ENCODE peak calls at places on chromosomes 5 and 9, in eight cellular contexts. F, D, Z, Y, G, K, V and S are unnamed samples.

GRCh38 chr5:178291161-178291561 is 58.6 kb upstream of the PHYKPL start:
- DNase-seq in V (no peak), G (no peak), D (no peak), Y (no peak), K (no peak), F (no peak), Z (no peak), S (no peak)

GRCh38 chr9:104836235-104836634 is 72.3 kb downstream of the NIPSNAP3B start:
- DNase-seq in K (no peak), Y (no peak), D (no peak), F (no peak), V (no peak), Z (no peak), G (peak), S (no peak)

GRCh38 chr9:16710888-16711287 is 159.6 kb downstream of the BNC2 start:
- DNase-seq in K (no peak), V (no peak), Z (no peak), G (no peak), F (no peak), Y (no peak), D (no peak), S (no peak)

GRCh38 chr9:114431003-114431402 is 43.2 kb upstream of the AKNA start:
- DNase-seq in Y (no peak), G (no peak), V (no peak), Z (no peak), D (no peak), F (no peak), K (no peak), S (no peak)

GRCh38 chr5:160045004-160045403 is 36.1 kb downstream of the TTC1 start:
- DNase-seq in Z (no peak), Y (no peak), G (no peak), F (no peak), K (peak), V (peak), D (no peak), S (no peak)

GRCh38 chr9:91376239-91376638 is 14.5 kb upstream of the AUH start:
- DNase-seq in Z (no peak), K (peak), Y (no peak), F (no peak), V (peak), G (no peak), D (no peak), S (no peak)

GRCh38 chr5:13976867-13977479 is 32.5 kb upstream of the DNAH5 start:
- DNase-seq in Y (no peak), D (no peak), G (peak), V (peak), Z (no peak), F (no peak), K (peak), S (no peak)

GRCh38 chr5:109053995-109054417 is 306.3 kb downstream of the FER start:
- DNase-seq in F (no peak), K (peak), D (no peak), G (no peak), Y (no peak), V (peak), Z (peak), S (no peak)

GRCh38 chr5:66742083-66742895 is 146.1 kb downstream of the MAST4 start:
- DNase-seq in Z (no peak), G (no peak), K (no peak), V (peak), Y (peak), F (peak), D (no peak), S (peak)

GRCh38 chr9:74577956-74578355 is 80.8 kb downstream of the RORB start:
- DNase-seq in Y (no peak), F (no peak), Z (no peak), G (no peak), K (no peak), V (peak), D (no peak), S (no peak)

GRCh38 chr5:91955610-91956009 is 572.5 kb upstream of the ARRDC3 start:
- DNase-seq in F (peak), G (no peak), Z (no peak), D (no peak), K (peak), V (no peak), Y (no peak), S (no peak)

GRCh38 chr9:124118894-124119293 is 107.3 kb downstream of the LHX2 start:
- DNase-seq in Z (no peak), G (no peak), D (no peak), F (no peak), K (no peak), Y (no peak), V (no peak), S (no peak)

GRCh38 chr5:35198681-35199080 is 31.6 kb downstream of the PRLR start:
- DNase-seq in K (no peak), G (no peak), F (no peak), D (no peak), Z (no peak), V (peak), Y (no peak), S (no peak)

GRCh38 chr9:35795701-35796100 is 4.3 kb downstream of the NPR2 start:
- DNase-seq in K (peak), G (no peak), D (no peak), Z (no peak), V (no peak), Y (no peak), F (no peak), S (no peak)

GRCh38 chr5:159182691-159183090 is 26.7 kb downstream of the RNF145 start:
- DNase-seq in D (no peak), Z (no peak), Y (no peak), G (no peak), V (peak), K (peak), F (no peak), S (no peak)

GRCh38 chr9:101601904-101602765 is 7.4 kb upstream of the PPP3R2 start:
- DNase-seq in Y (no peak), G (peak), Z (peak), F (no peak), D (peak), V (peak), K (peak), S (no peak)

GRCh38 chr5:88952996-88953643 is 70.1 kb upstream of the MEF2C start:
- DNase-seq in G (no peak), V (no peak), Y (no peak), D (no peak), Z (no peak), F (no peak), K (no peak), S (no peak)

GRCh38 chr5:75395277-75395676 is 58.3 kb downstream of the HMGCR start:
- DNase-seq in F (no peak), V (no peak), Z (no peak), D (no peak), Y (no peak), K (no peak), G (no peak), S (no peak)

GRCh38 chr5:76813982-76814562 is 4.8 kb upstream of the F2RL1 start:
- DNase-seq in Y (no peak), D (no peak), K (peak), Z (no peak), V (peak), G (no peak), F (no peak), S (no peak)

GRCh38 chr5:80165430-80165829 is 90.4 kb downstream of the SERINC5 start:
- DNase-seq in Y (no peak), F (no peak), Z (no peak), G (no peak), V (no peak), K (no peak), D (no peak), S (no peak)

GRCh38 chr9:27535701-27536118 is 6.1 kb upstream of the MOB3B start:
- DNase-seq in Z (no peak), G (no peak), V (no peak), K (no peak), D (no peak), Y (no peak), F (no peak), S (peak)

GRCh38 chr5:168766038-168766700 is 187.0 kb upstream of the PANK3 start:
- DNase-seq in F (no peak), Z (no peak), D (no peak), K (no peak), G (no peak), V (no peak), Y (no peak), S (no peak)

GRCh38 chr5:15013654-15014463 is 142.3 kb upstream of the ANKH start:
- DNase-seq in V (peak), Y (no peak), K (peak), Z (peak), D (peak), F (no peak), G (no peak), S (no peak)

GRCh38 chr9:36870960-36871359 is 163.1 kb downstream of the PAX5 start:
- DNase-seq in K (no peak), Y (peak), V (no peak), G (no peak), Z (no peak), F (no peak), D (no peak), S (no peak)

GRCh38 chr9:93562157-93562556 is 14.2 kb upstream of the PHF2 start:
- DNase-seq in K (no peak), F (no peak), V (no peak), Z (no peak), G (no peak), D (no peak), Y (no peak), S (no peak)

GRCh38 chr9:69605406-69605805 is 66.8 kb downstream of the APBA1 start:
- DNase-seq in Z (no peak), D (no peak), G (no peak), Y (no peak), K (no peak), F (no peak), V (no peak), S (no peak)

GRCh38 chr5:139848508-139849100 is 53.0 kb downstream of the PSD2 start:
- DNase-seq in Z (no peak), Y (no peak), D (no peak), F (peak), K (no peak), V (no peak), G (no peak), S (peak)

GRCh38 chr9:132694144-132694543 is 23.9 kb downstream of the GTF3C4 start:
- DNase-seq in F (no peak), Z (no peak), D (no peak), Y (no peak), V (no peak), K (no peak), G (peak), S (peak)
- TF ChIP-seq CTCF in F (no peak), Z (peak), D (no peak), Y (no peak), V (no peak), K (no peak), G (peak), S (peak)

DNA sequence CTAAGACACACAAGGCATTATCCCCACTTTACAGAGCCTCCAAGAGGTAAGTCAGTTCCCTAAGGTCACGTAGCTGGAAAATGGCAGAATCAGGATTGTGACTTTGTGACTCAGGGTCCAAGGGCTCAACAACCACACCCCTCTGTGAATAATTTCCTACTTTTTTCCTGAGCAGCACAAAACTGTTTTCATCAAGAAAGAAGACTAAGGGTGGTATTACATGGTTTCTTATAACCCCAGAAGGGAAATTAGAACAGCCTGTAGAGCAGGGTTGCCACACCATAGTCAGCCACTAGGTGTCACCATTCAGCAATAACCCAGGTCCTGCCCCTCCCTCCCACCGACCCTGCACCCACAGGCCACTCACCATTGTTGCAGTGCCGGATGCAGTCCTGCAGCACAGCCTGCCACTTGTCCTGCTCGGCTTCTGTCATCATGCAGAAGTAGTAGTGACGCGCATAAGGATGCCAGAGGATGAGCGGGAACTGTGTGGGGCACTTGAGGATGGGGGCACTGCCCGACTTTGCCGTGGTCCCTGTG is 72.1 kb downstream of the LRSAM1 start:
- DNase-seq in V (peak), Z (no peak), D (no peak), G (peak), Y (no peak), K (no peak), F (no peak), S (peak)
- TF ChIP-seq CTCF in V (peak), Z (peak), D (no peak), G (peak), Y (peak), K (peak), F (no peak), S (peak)

DNA sequence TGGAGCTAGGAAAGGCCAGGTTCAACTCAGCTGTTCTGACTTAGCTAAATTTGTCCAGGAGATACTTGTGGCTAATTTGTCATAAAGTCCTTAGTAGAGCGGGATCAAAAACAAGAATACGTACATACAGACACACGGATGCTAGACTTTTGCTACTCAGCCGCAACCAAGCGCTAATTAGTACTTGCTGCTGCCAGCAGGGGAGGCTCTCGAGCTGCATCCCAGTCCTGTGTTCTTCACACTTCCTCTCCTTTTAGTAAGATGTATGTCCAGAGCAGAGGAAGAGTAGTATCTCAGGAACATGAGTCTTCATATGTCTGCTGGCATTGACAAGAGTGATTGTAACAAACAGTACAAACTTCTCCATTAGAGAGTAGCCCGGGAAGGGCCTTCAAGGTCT is 58.3 kb downstream of the CYFIP2 start:
- DNase-seq in K (no peak), G (no peak), F (no peak), V (no peak), Y (no peak), Z (no peak), D (no peak), S (no peak)
- TF ChIP-seq CTCF in K (peak), G (no peak), F (no peak), V (peak), Y (no peak), Z (no peak), D (peak), S (peak)

DNA sequence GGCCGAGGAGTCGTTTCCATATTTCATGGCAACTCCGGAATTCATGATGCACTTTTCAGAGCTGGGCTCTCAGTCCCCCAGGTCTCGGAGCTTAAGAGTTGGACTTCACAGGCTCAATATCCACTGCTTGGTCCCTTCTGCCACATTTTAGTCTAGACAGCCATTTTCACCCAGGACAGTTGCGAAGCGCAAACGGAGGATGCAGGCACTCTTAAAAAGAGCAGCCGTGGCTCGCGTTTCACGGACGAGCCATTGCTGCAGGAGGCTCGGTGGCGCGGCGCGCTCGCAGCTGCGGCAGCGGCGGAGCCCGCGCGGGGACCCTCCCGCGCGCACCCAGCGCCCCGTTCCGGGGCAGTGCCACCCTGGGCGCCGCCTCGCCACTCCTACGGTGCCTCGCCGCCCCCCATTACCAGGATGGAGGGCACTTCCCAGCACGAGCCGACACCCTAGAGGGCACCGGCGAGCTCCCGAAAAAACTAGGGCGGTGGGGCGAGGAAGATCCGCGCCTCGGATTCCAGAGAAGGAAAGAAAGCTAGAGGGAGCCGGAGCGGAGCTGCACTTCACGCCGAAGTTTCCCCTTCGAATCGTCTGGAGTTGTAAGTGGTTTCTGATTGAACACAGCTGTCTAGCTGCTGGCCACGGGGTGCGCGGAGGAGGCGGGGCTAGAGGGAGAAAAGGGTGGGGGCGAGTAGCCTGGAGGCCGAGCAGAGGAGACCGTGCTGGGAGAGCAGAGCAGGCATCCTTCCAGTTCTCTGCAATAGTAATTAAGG is 140.3 kb downstream of the TSSK1B start:
- DNase-seq in D (peak), Z (peak), K (peak), Y (peak), G (peak), V (peak), F (peak), S (peak)
- TF ChIP-seq CTCF in D (no peak), Z (no peak), K (no peak), Y (no peak), G (no peak), V (peak), F (no peak), S (no peak)

GRCh38 chr9:96219615-96220257 is 82.2 kb downstream of the HSD17B3 start:
- DNase-seq in G (no peak), K (no peak), D (peak), F (peak), Z (peak), V (no peak), Y (peak), S (peak)
- TF ChIP-seq CTCF in G (no peak), K (peak), D (peak), F (peak), Z (peak), V (peak), Y (peak), S (peak)